ENCODE peak calls at places on chromosomes 13 and 19, in ten cellular contexts. U, M, V, B, K, G, A, R, O and J are unnamed samples. For H3K4me1, the result is how much of the 10 kb centered on the place peaks cover.

GRCh38 chr19:32232449-32232848 is 113.0 kb upstream of the ZNF507 start:
- DNase-seq in U (no peak), M (no peak), V (no peak), B (no peak), K (no peak), G (no peak), A (no peak), R (no peak), O (no peak), J (no peak)

GRCh38 chr19:3783660-3784584 is 2.3 kb downstream of the MATK start:
- DNase-seq in U (no peak), M (no peak), V (peak), B (no peak), K (no peak), G (peak), A (peak), R (no peak), O (no peak), J (no peak)

GRCh38 chr19:15299568-15300409 is 32.5 kb downstream of the BRD4 start:
- DNase-seq in U (no peak), M (no peak), V (no peak), B (no peak), K (no peak), G (no peak), A (no peak), R (no peak), O (no peak), J (no peak)

GRCh38 chr13:35694031-35694430 is 217.5 kb upstream of the MAB21L1 start:
- DNase-seq in U (no peak), M (no peak), V (no peak), B (no peak), K (no peak), G (no peak), A (peak), R (no peak), O (no peak), J (no peak)

GRCh38 chr19:18716857-18717256 is 33.4 kb downstream of the CRTC1 start:
- DNase-seq in U (no peak), M (no peak), V (no peak), B (no peak), K (no peak), G (no peak), A (no peak), R (no peak), O (no peak), J (no peak)

GRCh38 chr19:56189785-56190184 is 7.8 kb downstream of the ZSCAN5B start:
- DNase-seq in U (no peak), M (no peak), V (no peak), B (no peak), K (no peak), G (no peak), A (peak), R (no peak), O (no peak), J (no peak)

GRCh38 chr19:48925240-48925843 is 8.2 kb upstream of the DHDH start:
- DNase-seq in U (no peak), M (no peak), V (no peak), B (no peak), K (no peak), G (peak), A (no peak), R (no peak), O (no peak), J (no peak)

GRCh38 chr13:64774915-64775314 is 2455.2 kb downstream of the PCDH9 start:
- DNase-seq in U (no peak), M (no peak), V (no peak), B (no peak), K (no peak), G (peak), A (no peak), R (no peak), O (no peak), J (no peak)

GRCh38 chr19:57682226-57682766 is 519 bp downstream of the ZNF551 start:
- DNase-seq in U (no peak), M (no peak), V (no peak), B (no peak), K (no peak), G (no peak), A (no peak), R (no peak), O (no peak), J (no peak)

GRCh38 chr19:3544742-3545668 is 6.0 kb downstream of the TEKTIP1 start:
- DNase-seq in U (peak), M (peak), V (peak), B (peak), K (peak), G (peak), A (peak), R (peak), O (peak), J (peak)

GRCh38 chr13:110915874-110916670 is 1.2 kb upstream of the ANKRD10 start:
- DNase-seq in U (no peak), M (no peak), V (no peak), B (no peak), K (no peak), G (peak), A (no peak), R (no peak), O (no peak), J (no peak)

GRCh38 chr19:30669329-30670010 is 297.3 kb downstream of the ZNF536 start:
- DNase-seq in U (peak), M (peak), V (peak), B (peak), K (no peak), G (peak), A (peak), R (peak), O (peak), J (peak)

DNA sequence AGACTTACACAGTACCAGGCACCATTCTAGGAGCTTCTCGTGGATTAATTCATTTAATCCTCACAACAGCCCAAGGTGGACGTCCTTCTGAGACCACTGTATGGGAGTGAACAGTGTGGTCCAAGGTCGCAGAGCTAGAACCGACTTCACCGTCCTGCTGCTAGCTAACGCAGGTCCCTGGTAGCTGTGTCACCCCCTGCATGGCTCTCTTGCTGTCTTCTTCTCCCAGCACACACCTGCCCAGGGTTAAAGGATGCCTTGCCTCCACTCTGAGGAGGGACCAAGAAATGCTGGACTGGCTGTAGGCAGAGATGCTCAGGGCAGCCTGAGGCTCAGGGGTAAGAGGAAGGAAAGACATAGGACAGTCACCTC is 3.0 kb downstream of the AKT2 start:
- DNase-seq in U (no peak), M (no peak), V (no peak), B (no peak), K (no peak), G (no peak), A (no peak), R (no peak), O (no peak), J (no peak)
- H3K4me1 ChIP-seq in U (under half), M (half or more), V (under half), B (under half), K (under half), G (under half), A (under half), R (under half), O (half or more), J (under half)

GRCh38 chr13:75363371-75363770 is 118.6 kb downstream of the TBC1D4 start:
- DNase-seq in U (no peak), M (no peak), V (no peak), B (no peak), K (no peak), G (no peak), A (no peak), R (no peak), O (no peak), J (no peak)
- H3K4me1 ChIP-seq in U (under half), M (under half), V (under half), B (under half), K (under half), G (half or more), A (under half), R (under half), O (half or more), J (under half)

GRCh38 chr13:46593403-46593802 is 40.4 kb downstream of the LRCH1 start:
- DNase-seq in U (no peak), M (no peak), V (no peak), B (no peak), K (peak), G (no peak), A (no peak), R (no peak), O (no peak), J (no peak)
- H3K4me1 ChIP-seq in U (under half), M (under half), V (under half), B (under half), K (under half), G (under half), A (under half), R (under half), O (under half), J (under half)

GRCh38 chr19:2042485-2043268 is 8.4 kb downstream of the MKNK2 start:
- DNase-seq in U (peak), M (peak), V (no peak), B (no peak), K (no peak), G (no peak), A (no peak), R (no peak), O (peak), J (peak)

GRCh38 chr19:2040647-2041435 is 10.2 kb downstream of the MKNK2 start:
- DNase-seq in U (no peak), M (no peak), V (no peak), B (no peak), K (no peak), G (no peak), A (no peak), R (peak), O (peak), J (peak)

GRCh38 chr19:2041686-2042484 is 9.2 kb downstream of the MKNK2 start:
- DNase-seq in U (peak), M (peak), V (peak), B (peak), K (peak), G (peak), A (peak), R (peak), O (peak), J (peak)

GRCh38 chr19:2039959-2040646 is 10.9 kb downstream of the MKNK2 start:
- DNase-seq in U (no peak), M (no peak), V (no peak), B (no peak), K (no peak), G (no peak), A (no peak), R (peak), O (peak), J (peak)

DNA sequence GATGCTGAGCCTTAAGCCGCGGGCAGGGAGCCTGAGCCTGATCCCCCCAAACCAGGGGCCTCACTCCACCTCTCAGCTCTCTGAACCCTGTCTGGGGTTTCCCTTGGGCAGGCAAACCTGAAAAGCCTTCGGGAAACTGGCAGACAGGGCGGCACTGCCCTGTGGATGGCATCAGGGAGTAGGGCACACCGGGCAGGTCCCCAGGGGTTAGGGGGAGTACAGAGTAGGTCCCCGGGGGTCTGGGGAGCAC is 9.7 kb downstream of the MKNK2 start:
- DNase-seq in U (no peak), M (no peak), V (no peak), B (no peak), K (no peak), G (no peak), A (no peak), R (peak), O (no peak), J (no peak)
- H3K4me1 ChIP-seq in U (under half), M (under half), V (under half), B (under half), K (under half), G (under half), A (under half), R (under half), O (half or more), J (under half)